ENCODE peak calls at places on chromosomes 16 and 17, in four cellular contexts. One of them, this sample, is unnamed.

GRCh38 chr17:3596804-3597464 is 12.3 kb downstream of the TRPV1 start:
- DNase-seq in GM12891: no peak
- DNase-seq in prostate gland: no peak
- DNase-seq in transverse colon: no peak
- DNase-seq in this sample: no peak

GRCh38 chr16:51450913-51451312 is 299.8 kb upstream of the SALL1 start:
- DNase-seq in GM12891: no peak
- DNase-seq in prostate gland: no peak
- DNase-seq in transverse colon: no peak
- DNase-seq in this sample: no peak

GRCh38 chr16:68335175-68335574 is 24.4 kb downstream of the PRMT7 start:
- DNase-seq in GM12891: no peak
- DNase-seq in prostate gland: no peak
- DNase-seq in transverse colon: no peak
- DNase-seq in this sample: no peak

GRCh38 chr17:52606098-52606497 is 447.6 kb upstream of the CA10 start:
- DNase-seq in GM12891: no peak
- DNase-seq in prostate gland: no peak
- DNase-seq in transverse colon: no peak
- DNase-seq in this sample: no peak

GRCh38 chr17:65644545-65644944 is 83.1 kb upstream of the AXIN2 start:
- DNase-seq in GM12891: no peak
- DNase-seq in prostate gland: no peak
- DNase-seq in transverse colon: no peak
- DNase-seq in this sample: no peak

GRCh38 chr17:52297230-52298010 is 138.9 kb upstream of the CA10 start:
- DNase-seq in GM12891: no peak
- DNase-seq in prostate gland: no peak
- DNase-seq in transverse colon: no peak
- DNase-seq in this sample: no peak

GRCh38 chr16:4859900-4860255 is 12.6 kb downstream of the UBN1 start:
- DNase-seq in GM12891: no peak
- DNase-seq in prostate gland: no peak
- DNase-seq in transverse colon: no peak
- DNase-seq in this sample: no peak

GRCh38 chr16:18796377-18796776 is 5.0 kb downstream of the ARL6IP1 start:
- DNase-seq in GM12891: no peak
- DNase-seq in prostate gland: no peak
- DNase-seq in transverse colon: no peak
- DNase-seq in this sample: no peak

GRCh38 chr17:57666946-57667345 is 78.2 kb downstream of the CCDC182 start:
- DNase-seq in GM12891: no peak
- DNase-seq in prostate gland: no peak
- DNase-seq in transverse colon: no peak
- DNase-seq in this sample: no peak

GRCh38 chr17:44977740-44978584 is 9.9 kb upstream of the C1QL1 start:
- DNase-seq in GM12891: no peak
- DNase-seq in prostate gland: no peak
- DNase-seq in transverse colon: no peak
- DNase-seq in this sample: no peak

GRCh38 chr17:74773871-74774286 is 2.3 kb downstream of the NAT9 start:
- DNase-seq in GM12891: no peak
- DNase-seq in prostate gland: no peak
- DNase-seq in transverse colon: no peak
- DNase-seq in this sample: no peak

GRCh38 chr17:74437702-74438101 is 5.8 kb downstream of the GPRC5C start:
- DNase-seq in GM12891: no peak
- DNase-seq in prostate gland: no peak
- DNase-seq in transverse colon: no peak
- DNase-seq in this sample: peak

GRCh38 chr17:13415877-13416416 is 185.8 kb downstream of the HS3ST3A1 start:
- DNase-seq in GM12891: no peak
- DNase-seq in prostate gland: peak
- DNase-seq in transverse colon: peak
- DNase-seq in this sample: peak

GRCh38 chr16:81633680-81634379 is 145.3 kb upstream of the PLCG2 start:
- DNase-seq in GM12891: no peak
- DNase-seq in prostate gland: no peak
- DNase-seq in transverse colon: no peak
- DNase-seq in this sample: no peak

GRCh38 chr16:29254676-29255495 is 151.6 kb downstream of the NPIPB11 start:
- DNase-seq in GM12891: no peak
- DNase-seq in prostate gland: no peak
- DNase-seq in transverse colon: no peak
- DNase-seq in this sample: no peak

GRCh38 chr16:4979736-4980660 is 21.9 kb downstream of the SEC14L5 start:
- DNase-seq in GM12891: no peak
- DNase-seq in prostate gland: no peak
- DNase-seq in transverse colon: no peak
- DNase-seq in this sample: no peak

GRCh38 chr16:50313596-50314483 is 47.5 kb downstream of the ADCY7 start:
- DNase-seq in GM12891: no peak
- DNase-seq in prostate gland: no peak
- DNase-seq in transverse colon: no peak
- DNase-seq in this sample: no peak

GRCh38 chr17:1089915-1090314 is 89.9 kb downstream of the ABR start:
- DNase-seq in GM12891: no peak
- DNase-seq in prostate gland: peak
- DNase-seq in transverse colon: no peak
- DNase-seq in this sample: no peak

GRCh38 chr17:4899341-4900230 is at the start of gene C17orf107:
- DNase-seq in GM12891: peak
- DNase-seq in prostate gland: peak
- DNase-seq in transverse colon: peak
- DNase-seq in this sample: no peak

GRCh38 chr17:80453126-80453979 is 23.1 kb downstream of the NPTX1 start:
- DNase-seq in GM12891: no peak
- DNase-seq in prostate gland: no peak
- DNase-seq in transverse colon: no peak
- DNase-seq in this sample: no peak

GRCh38 chr17:56358651-56359050 is 205.4 kb downstream of the ANKFN1 start:
- DNase-seq in GM12891: no peak
- DNase-seq in prostate gland: no peak
- DNase-seq in transverse colon: no peak
- DNase-seq in this sample: peak

GRCh38 chr16:84462296-84463210 is 41.9 kb downstream of the MEAK7 start:
- DNase-seq in GM12891: no peak
- DNase-seq in prostate gland: no peak
- DNase-seq in transverse colon: no peak
- DNase-seq in this sample: no peak

GRCh38 chr17:864315-864714 is 82.2 kb downstream of the MRM3 start:
- DNase-seq in GM12891: no peak
- DNase-seq in prostate gland: no peak
- DNase-seq in transverse colon: no peak
- DNase-seq in this sample: no peak

DNA sequence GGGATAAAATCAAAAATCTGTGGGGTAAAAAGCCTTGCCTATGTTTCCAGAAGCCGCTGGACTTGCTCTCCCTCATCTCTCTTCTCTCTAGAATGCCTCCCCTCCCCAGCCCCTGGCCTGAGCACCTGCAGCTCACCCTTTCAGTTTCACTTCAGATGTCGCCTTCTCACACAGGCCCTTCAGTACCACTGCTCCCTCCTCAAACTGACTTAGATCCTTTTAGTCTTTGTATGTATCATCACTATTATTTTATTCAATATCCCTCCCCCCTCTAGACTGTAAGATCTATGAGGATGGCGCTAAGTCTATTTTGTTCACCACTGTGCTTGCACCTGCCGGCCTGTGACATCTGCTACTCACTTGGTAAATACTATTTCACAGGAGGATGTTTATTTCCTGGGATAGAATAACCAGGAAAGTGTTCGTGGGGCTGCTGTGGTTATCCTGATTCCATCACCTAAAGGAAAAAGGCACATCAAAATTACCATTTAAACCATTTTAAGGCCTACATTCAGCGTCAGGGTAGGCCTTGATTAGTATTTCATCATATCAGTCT is 122.3 kb downstream of the MRTFB start:
- DNase-seq in GM12891: peak
- DNase-seq in prostate gland: no peak
- DNase-seq in transverse colon: peak
- DNase-seq in this sample: no peak
- TF ChIP-seq POLR2AphosphoS5 in GM12891: no peak
- TF ChIP-seq POLR2AphosphoS5 in prostate gland: no peak
- TF ChIP-seq POLR2AphosphoS5 in transverse colon: no peak
- TF ChIP-seq POLR2AphosphoS5 in this sample: no peak

DNA sequence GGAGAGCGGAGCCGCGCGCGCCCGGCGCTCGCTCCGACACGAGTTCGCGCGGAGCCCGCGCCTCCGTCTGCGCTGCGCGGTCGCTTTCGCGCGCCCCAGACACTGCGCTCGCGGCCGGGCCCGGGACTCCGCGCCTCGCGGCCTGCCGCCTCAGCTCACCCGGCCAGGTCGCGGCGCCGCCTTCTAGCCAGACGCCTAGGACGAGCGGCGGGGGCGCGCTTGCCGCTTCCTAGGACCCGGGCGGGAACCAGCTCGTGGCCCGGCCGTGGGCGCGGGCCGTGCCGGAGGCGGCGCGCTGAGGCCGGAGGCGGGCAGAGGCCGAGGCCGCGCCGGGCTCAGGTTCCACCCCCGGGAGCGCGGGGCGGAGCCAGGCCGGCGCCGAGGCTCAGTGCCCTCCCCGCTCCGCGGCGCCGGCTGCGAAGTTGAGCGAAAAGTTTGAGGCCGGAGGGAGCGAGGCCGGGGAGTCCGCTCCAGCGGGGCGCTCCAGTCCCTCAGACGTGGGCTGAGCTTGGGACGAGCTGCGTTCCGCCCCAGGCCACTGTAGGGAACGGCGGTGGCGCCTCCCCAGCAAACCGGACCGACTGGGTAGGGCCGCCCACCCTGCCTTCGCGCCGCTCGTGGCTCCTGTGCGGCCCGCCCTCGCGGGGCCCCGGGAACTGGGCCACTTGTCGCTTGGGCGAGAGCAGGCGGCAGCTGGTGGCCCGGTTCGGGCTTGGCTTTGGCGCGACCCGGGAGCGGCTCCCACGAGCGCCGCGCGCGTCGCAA is at the start of gene SPHK1:
- DNase-seq in GM12891: peak
- DNase-seq in prostate gland: peak
- DNase-seq in transverse colon: peak
- DNase-seq in this sample: peak
- TF ChIP-seq POLR2A in GM12891: no peak
- TF ChIP-seq POLR2A in prostate gland: peak
- TF ChIP-seq POLR2A in transverse colon: peak
- TF ChIP-seq POLR2A in this sample: peak

DNA sequence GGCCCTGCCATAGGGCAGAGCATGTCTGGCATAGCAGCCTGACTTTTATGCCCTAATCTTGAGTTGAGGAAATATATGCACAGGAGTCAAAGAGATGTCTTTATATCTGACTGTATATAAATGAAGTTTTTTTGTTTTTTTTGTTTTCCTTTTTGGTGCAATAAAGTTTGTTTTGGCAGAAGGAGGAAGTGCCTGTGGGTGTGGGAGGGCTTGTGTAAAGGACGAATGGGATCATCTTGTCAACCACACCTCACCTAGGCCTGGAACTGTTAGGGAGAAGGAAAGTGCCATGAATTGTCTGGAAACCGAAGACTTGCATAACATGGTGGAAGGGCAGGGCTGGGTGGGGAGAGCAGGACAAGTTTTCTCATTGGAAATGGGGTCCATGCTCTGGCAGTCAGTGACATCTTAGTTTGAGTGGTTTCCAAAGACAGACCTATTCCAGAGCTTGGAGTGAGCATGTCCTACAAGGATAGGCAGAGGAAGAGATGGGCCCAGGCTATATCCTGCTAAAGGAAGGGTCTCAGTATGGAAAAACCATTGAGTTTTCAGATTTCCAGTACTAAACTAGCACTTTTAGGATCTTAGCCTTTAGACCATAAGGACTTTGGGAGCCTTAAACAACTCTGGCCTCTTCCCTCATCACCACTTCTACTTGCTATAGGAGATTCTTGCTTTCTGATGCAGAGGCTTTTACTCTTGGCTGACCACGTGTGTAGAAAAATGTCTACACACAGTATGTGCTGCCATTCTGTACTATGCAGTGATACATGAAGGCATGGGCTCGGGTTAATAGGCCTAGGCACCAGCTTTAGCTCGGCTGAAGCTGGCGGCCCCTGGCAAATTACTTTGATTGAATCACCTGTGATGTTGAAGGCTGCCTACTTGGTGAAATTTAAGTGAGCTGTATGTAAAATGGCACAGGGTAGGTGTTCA is 15.5 kb downstream of the SNF8 start:
- DNase-seq in GM12891: no peak
- DNase-seq in prostate gland: no peak
- DNase-seq in transverse colon: no peak
- DNase-seq in this sample: no peak
- TF ChIP-seq POLR2AphosphoS5 in GM12891: peak
- TF ChIP-seq POLR2AphosphoS5 in prostate gland: no peak
- TF ChIP-seq POLR2AphosphoS5 in transverse colon: no peak
- TF ChIP-seq POLR2AphosphoS5 in this sample: peak

GRCh38 chr17:15279011-15279477 is 13.9 kb upstream of the PMP22 start:
- DNase-seq in GM12891: no peak
- DNase-seq in prostate gland: no peak
- DNase-seq in transverse colon: no peak
- DNase-seq in this sample: no peak
- TF ChIP-seq POLR2A in GM12891: no peak
- TF ChIP-seq POLR2A in prostate gland: no peak
- TF ChIP-seq POLR2A in transverse colon: no peak
- TF ChIP-seq POLR2A in this sample: no peak

GRCh38 chr16:11127610-11128195 is 128.3 kb downstream of the SOCS1 start:
- DNase-seq in GM12891: no peak
- DNase-seq in prostate gland: no peak
- DNase-seq in transverse colon: no peak
- DNase-seq in this sample: no peak

GRCh38 chr16:11131706-11132105 is 124.3 kb downstream of the SOCS1 start:
- DNase-seq in GM12891: no peak
- DNase-seq in prostate gland: no peak
- DNase-seq in transverse colon: no peak
- DNase-seq in this sample: no peak

GRCh38 chr16:11130978-11131665 is 124.9 kb downstream of the SOCS1 start:
- DNase-seq in GM12891: no peak
- DNase-seq in prostate gland: no peak
- DNase-seq in transverse colon: no peak
- DNase-seq in this sample: no peak

GRCh38 chr16:11128211-11129123 is 127.5 kb downstream of the SOCS1 start:
- DNase-seq in GM12891: no peak
- DNase-seq in prostate gland: no peak
- DNase-seq in transverse colon: no peak
- DNase-seq in this sample: no peak

GRCh38 chr16:11129378-11129781 is 126.6 kb downstream of the SOCS1 start:
- DNase-seq in GM12891: no peak
- DNase-seq in prostate gland: no peak
- DNase-seq in transverse colon: no peak
- DNase-seq in this sample: no peak
- TF ChIP-seq POLR2AphosphoS5 in GM12891: no peak
- TF ChIP-seq POLR2AphosphoS5 in prostate gland: no peak
- TF ChIP-seq POLR2AphosphoS5 in transverse colon: no peak
- TF ChIP-seq POLR2AphosphoS5 in this sample: no peak

This sample was measured in HCT116.